ENCODE peak calls at places on chromosomes 11 and 22, in nine cellular contexts. U is NCI-H2029 treated with DMSO at 0.1 percent for 48 hours; J is stimulated activated CD4-positive, alpha-beta T cell treated with anti-CD3 and anti-CD28 coated beads, Interleukin-2, amount 100 ng/mL, for 48 hours; S is activated T-helper 1 cell treated with Interleukin-2 at 50 U/mL for 16 hours; F is kidney tubule cell; T is AG08395; N is neuronal stem cell; X is GM12892; V is DMS 273 treated with DMSO at 0.1 percent for 48 hours. M is an unnamed sample.
A peak's percentile ranks its signal among the peaks of the same experiment; 100 is the strongest.

GRCh38 chr11:7968686-7969085 is 3.4 kb upstream of the NLRP10 start:
- DNase-seq in U (no peak), J (no peak), S (no peak), F (no peak), T (no peak), N (no peak), X (no peak), V (no peak), M (no peak)

GRCh38 chr11:48062649-48063048 is 82.3 kb downstream of the PTPRJ start:
- DNase-seq in U (no peak), J (no peak), S (no peak), F (peak; percentile 57), T (no peak), N (no peak), X (no peak), V (no peak), M (no peak)

GRCh38 chr11:45805305-45806071 is 539 bp downstream of the SLC35C1 start:
- DNase-seq in U (no peak), J (no peak), S (no peak), F (peak; percentile 70), T (peak; percentile 70), N (peak; percentile 26), X (no peak), V (no peak), M (no peak)

GRCh38 chr11:120652705-120653335 is 141.3 kb downstream of the GRIK4 start:
- DNase-seq in U (no peak), J (no peak), S (no peak), F (no peak), T (no peak), N (no peak), X (no peak), V (no peak), M (no peak)

GRCh38 chr11:80958414-80958813 is 1517.6 kb upstream of the TENM4 start:
- DNase-seq in U (no peak), J (no peak), S (no peak), F (no peak), T (peak; percentile 65), N (no peak), X (no peak), V (no peak), M (no peak)

GRCh38 chr11:68978626-68978930 is 2.2 kb downstream of the MRGPRD start:
- DNase-seq in U (no peak), J (no peak), S (no peak), F (no peak), T (no peak), N (no peak), X (no peak), V (no peak), M (no peak)

GRCh38 chr22:44550666-44551491 is 52.8 kb upstream of the RTL6 start:
- DNase-seq in U (peak; percentile 47), J (peak; percentile 11), S (no peak), F (peak; percentile 86), T (peak; percentile 95), N (no peak), X (no peak), V (no peak), M (no peak)

GRCh38 chr22:42416671-42417230 is 15.5 kb downstream of the NFAM1 start:
- DNase-seq in U (no peak), J (no peak), S (no peak), F (no peak), T (no peak), N (no peak), X (no peak), V (no peak), M (no peak)

GRCh38 chr22:24440270-24440717 is 12.9 kb downstream of the ADORA2A start:
- DNase-seq in U (no peak), J (no peak), S (no peak), F (no peak), T (no peak), N (no peak), X (no peak), V (no peak), M (no peak)

GRCh38 chr11:3215346-3216026 is 3.1 kb downstream of the MRGPRG start:
- DNase-seq in U (no peak), J (no peak), S (no peak), F (no peak), T (no peak), N (no peak), X (no peak), V (no peak), M (no peak)

GRCh38 chr11:125625225-125625593 is 246 bp downstream of the CHEK1 start:
- DNase-seq in U (no peak), J (no peak), S (no peak), F (no peak), T (no peak), N (no peak), X (no peak), V (no peak), M (no peak)

GRCh38 chr11:2136209-2136951 is 2.8 kb downstream of the IGF2 start:
- DNase-seq in U (no peak), J (no peak), S (no peak), F (no peak), T (no peak), N (no peak), X (no peak), V (no peak), M (no peak)

GRCh38 chr11:75344761-75345454 is 6.6 kb downstream of the ARRB1 start:
- DNase-seq in U (no peak), J (no peak), S (no peak), F (peak; percentile 56), T (no peak), N (no peak), X (no peak), V (no peak), M (no peak)

GRCh38 chr11:29087404-29087803 is 929.4 kb downstream of the KCNA4 start:
- DNase-seq in U (no peak), J (no peak), S (no peak), F (no peak), T (no peak), N (no peak), X (no peak), V (no peak), M (no peak)

GRCh38 chr11:12667646-12668045 is 6.6 kb upstream of the TEAD1 start:
- DNase-seq in U (no peak), J (no peak), S (no peak), F (no peak), T (no peak), N (no peak), X (no peak), V (no peak), M (no peak)

GRCh38 chr22:49351761-49352221 is 475.9 kb downstream of the BRD1 start:
- DNase-seq in U (no peak), J (no peak), S (no peak), F (no peak), T (no peak), N (no peak), X (no peak), V (no peak), M (no peak)

GRCh38 chr11:68688881-68689280 is 4.5 kb downstream of the GAL start:
- DNase-seq in U (no peak), J (no peak), S (no peak), F (no peak), T (no peak), N (no peak), X (no peak), V (no peak), M (no peak)

GRCh38 chr22:32331918-32332725 is 25.5 kb upstream of the RFPL3 start:
- DNase-seq in U (no peak), J (no peak), S (no peak), F (no peak), T (no peak), N (no peak), X (no peak), V (no peak), M (no peak)

GRCh38 chr11:111788464-111788863 is 22.3 kb upstream of the PPP2R1B start:
- DNase-seq in U (no peak), J (no peak), S (no peak), F (no peak), T (no peak), N (no peak), X (no peak), V (no peak), M (no peak)

GRCh38 chr22:28855355-28856094 is 27.8 kb upstream of the ZNRF3 start:
- DNase-seq in U (peak; percentile 29), J (peak; percentile 40), S (peak; percentile 11), F (peak; percentile 70), T (peak; percentile 71), N (peak; percentile 68), X (peak; percentile 26), V (peak; percentile 5), M (peak; percentile 1)

GRCh38 chr11:910044-910588 is 494 bp downstream of the CHID1 start:
- DNase-seq in U (no peak), J (no peak), S (no peak), F (no peak), T (peak; percentile 18), N (no peak), X (peak; percentile 62), V (no peak), M (no peak)

GRCh38 chr11:20448838-20449237 is 61.3 kb downstream of the PRMT3 start:
- DNase-seq in U (no peak), J (no peak), S (no peak), F (no peak), T (no peak), N (no peak), X (no peak), V (no peak), M (no peak)

GRCh38 chr11:39810358-39810757 is 1649.1 kb downstream of the LRRC4C start:
- DNase-seq in U (no peak), J (no peak), S (no peak), F (no peak), T (no peak), N (no peak), X (no peak), V (no peak), M (no peak)

GRCh38 chr22:42986115-42986514 is 28.8 kb downstream of the PACSIN2 start:
- DNase-seq in U (no peak), J (no peak), S (no peak), F (no peak), T (no peak), N (no peak), X (no peak), V (no peak), M (no peak)

GRCh38 chr22:26480611-26480932 is 3.0 kb downstream of the HPS4 start:
- DNase-seq in U (no peak), J (no peak), S (no peak), F (no peak), T (no peak), N (no peak), X (no peak), V (no peak), M (no peak)

GRCh38 chr11:84685149-84685548 is 942.0 kb downstream of the DLG2 start:
- DNase-seq in U (no peak), J (no peak), S (no peak), F (no peak), T (no peak), N (no peak), X (no peak), V (no peak), M (no peak)

GRCh38 chr22:37920131-37920530 is 14.0 kb downstream of the MICALL1 start:
- DNase-seq in U (no peak), J (no peak), S (no peak), F (no peak), T (no peak), N (no peak), X (no peak), V (no peak), M (no peak)

GRCh38 chr22:32531955-32532818 is 57.6 kb downstream of the FBXO7 start:
- DNase-seq in U (peak; percentile 13), J (no peak), S (no peak), F (peak; percentile 79), T (peak; percentile 98), N (peak; percentile 18), X (no peak), V (no peak), M (no peak)

GRCh38 chr22:25765016-25765367 is 23.0 kb downstream of the MYO18B start:
- DNase-seq in U (no peak), J (no peak), S (no peak), F (no peak), T (no peak), N (no peak), X (no peak), V (no peak), M (no peak)

GRCh38 chr11:93741094-93741881 is at the start of the genes C11orf54 and TAF1D:
- DNase-seq in U (peak; percentile 93), J (peak; percentile 93), S (peak; percentile 92), F (peak; percentile 98), T (peak; percentile 97), N (peak; percentile 97), X (peak; percentile 80), V (peak; percentile 88), M (peak; percentile 96)

GRCh38 chr11:3086114-3086513 is 28.9 kb upstream of the CARS1 start:
- DNase-seq in U (no peak), J (no peak), S (no peak), F (no peak), T (no peak), N (no peak), X (no peak), V (no peak), M (no peak)

M was measured in T-helper 22 cell.